ENCODE peak calls at places on chromosome 3, in seven cellular contexts. I, J, M, R, S, P and Y are unnamed samples.

GRCh38 chr3:126129408-126129891 is 45.5 kb upstream of the SLC41A3 start:
- DNase-seq in I (no peak), J (no peak), M (peak), R (no peak), S (no peak), P (no peak), Y (no peak)

GRCh38 chr3:98003306-98003969 is 31.2 kb upstream of the RIOX2 start:
- DNase-seq in I (no peak), J (no peak), M (no peak), R (peak), S (no peak), P (no peak), Y (no peak)

GRCh38 chr3:86225461-86225860 is 765.5 kb downstream of the VGLL3 start:
- DNase-seq in I (no peak), J (no peak), M (no peak), R (no peak), S (no peak), P (no peak), Y (no peak)

GRCh38 chr3:121252676-121253075 is 293.1 kb downstream of the POLQ start:
- DNase-seq in I (no peak), J (no peak), M (no peak), R (no peak), S (no peak), P (no peak), Y (no peak)

GRCh38 chr3:70927239-70927638 is 614.8 kb upstream of the MDFIC2 start:
- DNase-seq in I (no peak), J (no peak), M (no peak), R (no peak), S (no peak), P (no peak), Y (no peak)

GRCh38 chr3:187750513-187751123 is 5.3 kb upstream of the BCL6 start:
- DNase-seq in I (no peak), J (no peak), M (no peak), R (no peak), S (no peak), P (no peak), Y (no peak)

GRCh38 chr3:143040264-143040879 is 39.0 kb downstream of the U2SURP start:
- DNase-seq in I (peak), J (no peak), M (no peak), R (no peak), S (no peak), P (no peak), Y (no peak)

GRCh38 chr3:48820626-48821324 is 26.9 kb downstream of the PRKAR2A start:
- DNase-seq in I (no peak), J (no peak), M (no peak), R (no peak), S (no peak), P (peak), Y (peak)

GRCh38 chr3:62316525-62316924 is 56.8 kb downstream of the FEZF2 start:
- DNase-seq in I (no peak), J (no peak), M (no peak), R (no peak), S (no peak), P (no peak), Y (no peak)

GRCh38 chr3:179961081-179962078 is 75.4 kb downstream of the PEX5L start:
- DNase-seq in I (no peak), J (no peak), M (no peak), R (no peak), S (no peak), P (no peak), Y (no peak)

GRCh38 chr3:187230011-187230410 is 32.7 kb downstream of the RTP1 start:
- DNase-seq in I (no peak), J (no peak), M (no peak), R (no peak), S (no peak), P (no peak), Y (no peak)

GRCh38 chr3:46359748-46360509 is 6.0 kb downstream of the CCR2 start:
- DNase-seq in I (peak), J (no peak), M (no peak), R (no peak), S (no peak), P (no peak), Y (no peak)

GRCh38 chr3:5022966-5023776 is 43.9 kb downstream of the BHLHE40 start:
- DNase-seq in I (peak), J (peak), M (peak), R (no peak), S (no peak), P (peak), Y (peak)

GRCh38 chr3:21216598-21216997 is 534.4 kb downstream of the ZNF385D start:
- DNase-seq in I (no peak), J (no peak), M (no peak), R (no peak), S (no peak), P (peak), Y (no peak)

GRCh38 chr3:99549918-99550603 is 88.3 kb upstream of the COL8A1 start:
- DNase-seq in I (no peak), J (no peak), M (no peak), R (no peak), S (no peak), P (no peak), Y (no peak)

GRCh38 chr3:23611737-23612295 is 193.9 kb upstream of the UBE2E1 start:
- DNase-seq in I (peak), J (peak), M (peak), R (peak), S (peak), P (no peak), Y (peak)

GRCh38 chr3:106617276-106617675 is 748.5 kb upstream of the CBLB start:
- DNase-seq in I (no peak), J (no peak), M (no peak), R (no peak), S (no peak), P (no peak), Y (no peak)

GRCh38 chr3:193944161-193944884 is 191.6 kb upstream of the HES1 start:
- DNase-seq in I (no peak), J (no peak), M (no peak), R (no peak), S (no peak), P (no peak), Y (no peak)

GRCh38 chr3:69962053-69962452 is 37.5 kb upstream of the SAMMSON start:
- DNase-seq in I (no peak), J (no peak), M (no peak), R (no peak), S (no peak), P (no peak), Y (no peak)

GRCh38 chr3:180280601-180281000 is 243.9 kb upstream of the PEX5L start:
- DNase-seq in I (no peak), J (no peak), M (no peak), R (no peak), S (no peak), P (no peak), Y (no peak)

GRCh38 chr3:176510097-176510496 is 687.2 kb downstream of the TBL1XR1 start:
- DNase-seq in I (no peak), J (no peak), M (no peak), R (no peak), S (no peak), P (no peak), Y (no peak)